ENCODE peak calls at places on chromosomes 12 and 14, in eight cellular contexts. J is cardiac muscle cell; C is central memory CD4-positive, alpha-beta T cell; U is epithelial cell of esophagus; M is activated naive CD4-positive, alpha-beta T cell treated with anti-CD3 and anti-CD28 coated beads, Interleukin-2, amount 50 U/mL, for 16 hours; H is activated T-cell treated with anti-CD3 and anti-CD28 coated beads for 24 hours; E is progenitor cell of endocrine pancreas; P is T follicular helper cell. N is an unnamed sample.
A peak's percentile ranks its signal among the peaks of the same experiment; 100 is the strongest.

GRCh38 chr12:115322275-115322674 is 638.3 kb upstream of the TBX3 start:
- DNase-seq in H (no peak), U (peak; percentile 91), J (peak; percentile 31), P (no peak), E (no peak), C (no peak), M (no peak), N (no peak)

GRCh38 chr12:64669270-64669842 is 59.1 kb downstream of the RASSF3 start:
- DNase-seq in J (peak; percentile 50), M (no peak), E (no peak), U (no peak), P (peak; percentile 48), H (peak; percentile 28), C (peak; percentile 87), N (peak; percentile 60)

GRCh38 chr12:55842681-55843429 is at the start of gene MMP19:
- DNase-seq in H (no peak), U (peak; percentile 72), P (no peak), E (no peak), J (peak; percentile 90), C (no peak), M (no peak), N (no peak)

GRCh38 chr12:117679776-117680175 is 289.0 kb downstream of the KSR2 start:
- DNase-seq in U (no peak), C (no peak), P (no peak), E (no peak), J (no peak), M (no peak), H (no peak), N (no peak)

GRCh38 chr12:121550974-121551631 is 29.7 kb downstream of the KDM2B start:
- DNase-seq in M (no peak), C (no peak), E (no peak), J (no peak), H (no peak), P (no peak), U (no peak), N (no peak)

GRCh38 chr14:103930051-103930604 is 1.9 kb downstream of the TDRD9 start:
- DNase-seq in M (no peak), P (no peak), U (no peak), H (no peak), C (no peak), E (no peak), J (no peak), N (no peak)

GRCh38 chr12:45415393-45415817 is 199.5 kb downstream of the ANO6 start:
- DNase-seq in M (no peak), U (peak; percentile 99), P (no peak), E (no peak), C (no peak), J (peak; percentile 91), H (peak; percentile 15), N (no peak)

GRCh38 chr14:23119362-23120327 is 590 bp upstream of the CEBPE start:
- DNase-seq in H (no peak), M (peak; percentile 25), U (no peak), E (no peak), P (peak; percentile 14), C (peak; percentile 54), J (no peak), N (peak; percentile 29)

GRCh38 chr12:131088701-131089525 is 135.2 kb downstream of the ADGRD1 start:
- DNase-seq in E (peak; percentile 6), H (no peak), U (no peak), C (no peak), P (no peak), J (no peak), M (no peak), N (no peak)

GRCh38 chr12:3746758-3747157 is 6.2 kb downstream of the CRACR2A start:
- DNase-seq in P (no peak), E (no peak), C (no peak), J (no peak), H (no peak), M (no peak), U (no peak), N (no peak)

GRCh38 chr12:108446766-108447165 is 68.3 kb upstream of the FICD start:
- DNase-seq in H (no peak), U (peak; percentile 67), M (no peak), E (no peak), J (peak; percentile 81), P (no peak), C (no peak), N (no peak)

N was measured in T-helper 22 cell.